ENCODE peak calls at places on chromosomes 7 and 10, in four cellular contexts. P is RWPE2, A is dorsolateral prefrontal cortex, I is sigmoid colon. V is an unnamed sample.
A peak's percentile ranks its signal among the peaks of the same experiment; 100 is the strongest.

GRCh38 chr7:43636093-43636492 is 53.2 kb downstream of the STK17A start:
- DNase-seq in I (no peak), P (peak; percentile 88), A (no peak), V (no peak)

GRCh38 chr10:77984986-77985385 is 44.3 kb downstream of the POLR3A start:
- DNase-seq in A (no peak), P (no peak), I (no peak), V (no peak)

GRCh38 chr7:76358053-76358477 is 726 bp downstream of the YWHAG start:
- DNase-seq in I (peak; percentile 85), A (peak; percentile 42), P (no peak), V (peak; percentile 82)

GRCh38 chr7:99314504-99314903 is 11.2 kb upstream of the ARPC1A start:
- DNase-seq in A (no peak), I (no peak), P (no peak), V (no peak)

GRCh38 chr10:71179382-71179781 is 33.0 kb upstream of the UNC5B start:
- DNase-seq in A (no peak), P (no peak), I (no peak), V (no peak)

GRCh38 chr10:15038416-15038815 is 5.3 kb upstream of the OLAH start:
- DNase-seq in A (no peak), I (no peak), P (no peak), V (no peak)

GRCh38 chr10:28263136-28263857 is 39.6 kb downstream of the MPP7 start:
- DNase-seq in A (peak; percentile 65), P (no peak), I (peak; percentile 70), V (peak; percentile 52)

GRCh38 chr10:128697437-128697836 is 571.2 kb upstream of the MKI67 start:
- DNase-seq in A (no peak), P (no peak), I (no peak), V (no peak)

GRCh38 chr7:152894295-152895170 is 135.0 kb downstream of the ACTR3B start:
- DNase-seq in I (no peak), A (peak; percentile 23), P (no peak), V (no peak)

GRCh38 chr7:876972-877311 is 588 bp downstream of the GET4 start:
- DNase-seq in A (no peak), I (peak; percentile 81), P (peak; percentile 69), V (no peak)

GRCh38 chr7:45482451-45482850 is 91.7 kb upstream of the ADCY1 start:
- DNase-seq in P (no peak), A (no peak), I (no peak), V (no peak)

GRCh38 chr10:103479135-103479534 is at the start of gene CALHM3:
- DNase-seq in I (no peak), A (no peak), P (no peak), V (no peak)

GRCh38 chr10:45152726-45153125 is 152.0 kb downstream of the ZNF22 start:
- DNase-seq in A (no peak), P (no peak), I (no peak), V (no peak)

GRCh38 chr10:71336632-71337031 is 17.6 kb downstream of the SLC29A3 start:
- DNase-seq in P (no peak), A (no peak), I (no peak), V (no peak)

GRCh38 chr10:99394761-99395386 is 35.5 kb downstream of the GOT1 start:
- DNase-seq in A (no peak), I (no peak), P (no peak), V (no peak)

GRCh38 chr7:73567701-73568685 is 10.4 kb downstream of the TBL2 start:
- DNase-seq in P (no peak), A (no peak), I (no peak), V (no peak)

GRCh38 chr10:73909716-73910115 is 1.2 kb upstream of the PLAU start:
- DNase-seq in P (no peak), I (no peak), A (no peak), V (no peak)

GRCh38 chr7:14870394-14870793 is 32.2 kb downstream of the DGKB start:
- DNase-seq in P (no peak), A (no peak), I (no peak), V (no peak)

GRCh38 chr10:79056361-79056735 is 12.4 kb upstream of the ZMIZ1 start:
- DNase-seq in I (peak; percentile 28), P (peak; percentile 23), A (no peak), V (peak; percentile 33)

GRCh38 chr10:79055892-79056291 is 12.9 kb upstream of the ZMIZ1 start:
- DNase-seq in P (peak; percentile 19), A (no peak), I (peak; percentile 28), V (no peak)

GRCh38 chr10:79053481-79054202 is 15.1 kb upstream of the ZMIZ1 start:
- DNase-seq in P (peak; percentile 29), I (peak; percentile 37), A (no peak), V (peak; percentile 19)

GRCh38 chr10:79054203-79055099 is 14.3 kb upstream of the ZMIZ1 start:
- DNase-seq in P (peak; percentile 51), I (peak; percentile 53), A (no peak), V (peak; percentile 71)

DNA sequence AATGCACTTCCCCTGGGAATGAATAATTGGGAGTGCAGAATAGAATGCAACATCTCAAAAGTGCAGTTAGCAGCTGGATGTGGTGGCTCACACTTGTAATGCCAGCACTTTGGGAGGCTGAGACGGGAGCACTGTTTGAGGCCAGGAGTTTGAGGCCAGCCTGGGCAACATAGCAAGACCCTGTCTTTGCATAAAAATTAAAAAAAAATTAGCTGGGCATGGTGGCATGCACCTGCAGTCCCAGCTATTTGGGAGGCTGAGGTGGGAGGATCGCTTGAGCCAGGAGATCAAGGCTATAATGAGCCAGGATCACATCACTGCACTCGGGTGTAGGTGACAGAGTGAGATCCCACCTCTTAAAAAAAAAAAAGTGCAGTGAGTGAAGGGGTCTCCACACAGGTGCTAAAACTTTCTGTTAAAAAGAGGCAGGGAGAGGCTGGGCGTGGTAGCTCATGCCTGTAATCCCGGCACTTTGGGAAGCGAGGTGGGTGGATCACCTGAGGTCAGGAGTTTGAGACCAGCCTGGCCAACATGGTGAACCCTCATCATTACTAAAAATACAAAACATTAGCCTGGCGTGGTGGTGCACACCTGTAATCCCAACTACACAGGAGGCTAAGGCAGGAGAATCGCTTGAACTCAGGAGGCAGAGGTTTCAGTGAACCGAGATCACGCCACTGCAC is 13.5 kb upstream of the ZMIZ1 start:
- DNase-seq in I (peak; percentile 21), A (no peak), P (peak; percentile 19), V (no peak)
- H3K27ac ChIP-seq in I (no peak overlapping the region), A (no peak overlapping the region), P (no peak overlapping the region), V (no peak overlapping the region)

DNA sequence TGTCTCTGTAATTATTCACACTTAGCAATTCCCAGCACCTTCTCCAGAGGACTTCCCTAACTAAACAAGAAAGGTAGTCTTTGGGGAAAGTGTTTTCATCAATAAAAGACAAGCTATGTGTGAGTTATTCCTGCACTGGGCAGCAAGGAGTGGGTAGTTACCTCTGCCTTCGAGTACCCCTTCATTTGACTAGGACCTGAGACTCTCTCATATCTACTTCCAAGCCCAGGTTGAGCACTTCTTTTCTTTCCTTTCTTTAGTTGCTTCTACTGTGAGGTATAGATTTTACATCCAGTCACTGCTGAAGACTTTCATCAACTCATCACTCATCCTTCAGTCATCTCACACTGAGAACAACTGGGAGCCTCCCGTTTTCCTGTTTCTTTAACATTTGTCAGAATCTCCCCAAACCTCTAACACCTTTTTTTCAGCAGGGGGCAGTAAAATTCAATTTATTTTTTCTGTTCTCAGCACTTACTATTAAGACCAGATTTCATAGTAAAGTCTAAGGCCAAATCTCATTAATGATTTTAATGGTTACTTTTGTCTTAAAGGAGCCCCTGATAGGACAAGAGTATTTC is 80.1 kb upstream of the PRSS1 start:
- DNase-seq in P (no peak), I (no peak), A (no peak), V (no peak)
- TF ChIP-seq CTCF in P (no peak), I (peak; percentile 23), A (peak; percentile 52), V (peak; percentile 11)

GRCh38 chr7:105805619-105806018 is 70.8 kb downstream of the ATXN7L1 start:
- DNase-seq in P (no peak), I (no peak), A (no peak), V (no peak)
- H3K27ac ChIP-seq in P (peak overlapping the region; percentile 27), I (peak overlapping the region; percentile 59), A (no peak overlapping the region), V (no peak overlapping the region)

DNA sequence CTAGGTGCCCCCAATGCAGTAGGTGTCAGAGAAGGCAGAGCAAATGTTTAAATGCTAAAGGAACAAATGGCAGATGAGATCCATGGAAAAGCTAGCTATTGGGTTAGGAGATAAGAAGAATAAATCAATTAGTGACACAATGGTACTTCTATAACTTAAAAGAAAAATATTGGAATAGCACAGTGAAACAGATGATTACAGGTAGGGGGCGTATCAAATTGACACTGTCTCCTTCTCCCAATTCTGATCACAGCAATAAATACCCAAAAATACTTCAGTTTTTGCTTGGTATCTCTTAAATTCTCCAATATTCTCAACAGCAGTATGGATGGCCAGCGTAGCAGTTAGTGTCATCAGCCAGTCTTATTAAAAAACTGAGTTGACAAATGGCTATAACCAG is 5.2 kb downstream of the FRA10AC1 start:
- DNase-seq in A (no peak), I (no peak), P (no peak), V (no peak)
- TF ChIP-seq CTCF in A (no peak), I (no peak), P (peak; percentile 26), V (no peak)

GRCh38 chr7:158372400-158373302 is 215.0 kb downstream of the PTPRN2 start:
- DNase-seq in A (no peak), P (no peak), I (no peak), V (peak; percentile 48)

GRCh38 chr7:158371856-158372255 is 215.8 kb downstream of the PTPRN2 start:
- DNase-seq in A (no peak), P (no peak), I (peak; percentile 36), V (peak; percentile 32)

GRCh38 chr7:158373761-158374545 is 213.7 kb downstream of the PTPRN2 start:
- DNase-seq in A (no peak), P (no peak), I (peak; percentile 19), V (no peak)

GRCh38 chr7:158375034-158375433 is 212.6 kb downstream of the PTPRN2 start:
- DNase-seq in I (peak; percentile 35), P (no peak), A (no peak), V (no peak)

GRCh38 chr7:158374586-158374985 is 213.0 kb downstream of the PTPRN2 start:
- DNase-seq in A (no peak), I (no peak), P (no peak), V (no peak)
- H3K27ac ChIP-seq in A (no peak overlapping the region), I (no peak overlapping the region), P (no peak overlapping the region), V (no peak overlapping the region)

GRCh38 chr10:17847586-17848296 is 38.6 kb downstream of the MRC1 start:
- DNase-seq in I (no peak), A (no peak), P (no peak), V (no peak)
- TF ChIP-seq CTCF in I (peak; percentile 35), A (peak; percentile 60), P (peak; percentile 82), V (peak; percentile 25)

GRCh38 chr7:130420943-130421578 is 19.8 kb downstream of the CEP41 start:
- DNase-seq in A (no peak), P (no peak), I (no peak), V (no peak)
- H3K27ac ChIP-seq in A (peak overlapping the region; percentile 71), P (peak overlapping the region; percentile 83), I (no peak overlapping the region), V (no peak overlapping the region)